ENCODE peak calls at places on chromosomes 13 and 19, in six cellular contexts. F, X, R, V, Q and J are unnamed samples.

GRCh38 chr13:86142080-86142479 is 342.9 kb upstream of the SLITRK6 start:
- DNase-seq in F (no peak), X (no peak), R (no peak), V (no peak), Q (no peak), J (no peak)

GRCh38 chr19:11160119-11160768 is 4.7 kb upstream of the SPC24 start:
- DNase-seq in F (no peak), X (no peak), R (peak), V (no peak), Q (no peak), J (no peak)

GRCh38 chr13:72599148-72599743 is 128.2 kb downstream of the MZT1 start:
- DNase-seq in F (no peak), X (no peak), R (no peak), V (no peak), Q (no peak), J (no peak)

GRCh38 chr19:4807188-4807587 is 15.7 kb downstream of the FEM1A start:
- DNase-seq in F (peak), X (no peak), R (no peak), V (peak), Q (no peak), J (no peak)

GRCh38 chr13:100620792-100621191 is 32.2 kb upstream of the GGACT start:
- DNase-seq in F (no peak), X (no peak), R (no peak), V (no peak), Q (no peak), J (no peak)

GRCh38 chr19:19670070-19670551 is 1.5 kb downstream of the ZNF101 start:
- DNase-seq in F (no peak), X (no peak), R (no peak), V (no peak), Q (no peak), J (no peak)

GRCh38 chr19:2523630-2524311 is 47.8 kb downstream of the GADD45B start:
- DNase-seq in F (no peak), X (no peak), R (no peak), V (no peak), Q (no peak), J (peak)

GRCh38 chr19:55590621-55591020 is 8.7 kb downstream of the FIZ1 start:
- DNase-seq in F (peak), X (no peak), R (peak), V (no peak), Q (no peak), J (peak)

GRCh38 chr13:66618702-66619101 is 611.4 kb downstream of the PCDH9 start:
- DNase-seq in F (no peak), X (no peak), R (peak), V (no peak), Q (peak), J (no peak)